ENCODE peak calls at places on chromosomes 13 and 19, in eight cellular contexts. One of them, this sample, is unnamed. For H3K27me3, the result is how much of the 10 kb centered on the place peaks cover.

GRCh38 chr19:29680447-29680846 is 15.2 kb downstream of the PLEKHF1 start:
- DNase-seq in heart right ventricle: no peak
- DNase-seq in cardiac muscle cell: no peak
- DNase-seq in CD4-positive, CD25-positive, alpha-beta regulatory T cell: peak
- DNase-seq in esophagus squamous epithelium: peak
- DNase-seq in hepatocyte: no peak
- DNase-seq in colonic mucosa: peak
- DNase-seq in GM06990: peak
- DNase-seq in this sample: peak

GRCh38 chr19:49469828-49470614 is 4.0 kb upstream of the FLT3LG start:
- DNase-seq in heart right ventricle: no peak
- DNase-seq in hepatocyte: no peak
- DNase-seq in colonic mucosa: no peak
- DNase-seq in cardiac muscle cell: no peak
- DNase-seq in esophagus squamous epithelium: no peak
- DNase-seq in GM06990: peak
- DNase-seq in CD4-positive, CD25-positive, alpha-beta regulatory T cell: peak
- DNase-seq in this sample: no peak

GRCh38 chr19:40110570-40110969 is 19.8 kb upstream of the ZNF780A start:
- DNase-seq in GM06990: no peak
- DNase-seq in cardiac muscle cell: no peak
- DNase-seq in colonic mucosa: no peak
- DNase-seq in heart right ventricle: no peak
- DNase-seq in CD4-positive, CD25-positive, alpha-beta regulatory T cell: no peak
- DNase-seq in hepatocyte: no peak
- DNase-seq in esophagus squamous epithelium: no peak
- DNase-seq in this sample: no peak

GRCh38 chr13:70253834-70254233 is 145.6 kb upstream of the KLHL1 start:
- DNase-seq in CD4-positive, CD25-positive, alpha-beta regulatory T cell: no peak
- DNase-seq in colonic mucosa: no peak
- DNase-seq in heart right ventricle: no peak
- DNase-seq in cardiac muscle cell: no peak
- DNase-seq in esophagus squamous epithelium: no peak
- DNase-seq in hepatocyte: no peak
- DNase-seq in GM06990: no peak
- DNase-seq in this sample: no peak

GRCh38 chr13:114099918-114100445 is 32.4 kb downstream of the RASA3 start:
- DNase-seq in CD4-positive, CD25-positive, alpha-beta regulatory T cell: peak
- DNase-seq in heart right ventricle: no peak
- DNase-seq in cardiac muscle cell: peak
- DNase-seq in hepatocyte: no peak
- DNase-seq in colonic mucosa: no peak
- DNase-seq in esophagus squamous epithelium: no peak
- DNase-seq in GM06990: no peak
- DNase-seq in this sample: no peak

GRCh38 chr13:32783067-32783466 is 196.8 kb downstream of the PDS5B start:
- DNase-seq in CD4-positive, CD25-positive, alpha-beta regulatory T cell: no peak
- DNase-seq in hepatocyte: no peak
- DNase-seq in colonic mucosa: no peak
- DNase-seq in esophagus squamous epithelium: no peak
- DNase-seq in heart right ventricle: no peak
- DNase-seq in GM06990: no peak
- DNase-seq in cardiac muscle cell: peak
- DNase-seq in this sample: no peak

GRCh38 chr19:32041681-32042292 is 303.6 kb upstream of the ZNF507 start:
- DNase-seq in esophagus squamous epithelium: no peak
- DNase-seq in GM06990: no peak
- DNase-seq in colonic mucosa: peak
- DNase-seq in cardiac muscle cell: peak
- DNase-seq in heart right ventricle: peak
- DNase-seq in hepatocyte: peak
- DNase-seq in CD4-positive, CD25-positive, alpha-beta regulatory T cell: no peak
- DNase-seq in this sample: no peak

GRCh38 chr19:10812196-10812595 is 23.8 kb downstream of the TMED1 start:
- DNase-seq in cardiac muscle cell: no peak
- DNase-seq in GM06990: no peak
- DNase-seq in esophagus squamous epithelium: no peak
- DNase-seq in heart right ventricle: no peak
- DNase-seq in colonic mucosa: no peak
- DNase-seq in hepatocyte: peak
- DNase-seq in CD4-positive, CD25-positive, alpha-beta regulatory T cell: no peak
- DNase-seq in this sample: no peak

GRCh38 chr19:34215666-34216038 is 38.7 kb upstream of the GARRE1 start:
- DNase-seq in esophagus squamous epithelium: no peak
- DNase-seq in GM06990: no peak
- DNase-seq in cardiac muscle cell: no peak
- DNase-seq in hepatocyte: no peak
- DNase-seq in heart right ventricle: no peak
- DNase-seq in CD4-positive, CD25-positive, alpha-beta regulatory T cell: no peak
- DNase-seq in colonic mucosa: no peak
- DNase-seq in this sample: no peak

GRCh38 chr13:111845621-111846351 is 221.2 kb upstream of the SOX1 start:
- DNase-seq in heart right ventricle: no peak
- DNase-seq in esophagus squamous epithelium: no peak
- DNase-seq in cardiac muscle cell: no peak
- DNase-seq in CD4-positive, CD25-positive, alpha-beta regulatory T cell: no peak
- DNase-seq in GM06990: no peak
- DNase-seq in colonic mucosa: no peak
- DNase-seq in hepatocyte: no peak
- DNase-seq in this sample: no peak

GRCh38 chr19:45569619-45570421 is 14.8 kb downstream of the OPA3 start:
- DNase-seq in esophagus squamous epithelium: no peak
- DNase-seq in hepatocyte: peak
- DNase-seq in heart right ventricle: peak
- DNase-seq in CD4-positive, CD25-positive, alpha-beta regulatory T cell: peak
- DNase-seq in cardiac muscle cell: peak
- DNase-seq in GM06990: peak
- DNase-seq in colonic mucosa: peak
- DNase-seq in this sample: peak

GRCh38 chr13:80199067-80199466 is 141.9 kb downstream of the SPRY2 start:
- DNase-seq in esophagus squamous epithelium: no peak
- DNase-seq in GM06990: no peak
- DNase-seq in hepatocyte: no peak
- DNase-seq in cardiac muscle cell: no peak
- DNase-seq in heart right ventricle: no peak
- DNase-seq in colonic mucosa: no peak
- DNase-seq in CD4-positive, CD25-positive, alpha-beta regulatory T cell: no peak
- DNase-seq in this sample: no peak

GRCh38 chr13:23703241-23703640 is 133.0 kb downstream of the TNFRSF19 start:
- DNase-seq in GM06990: no peak
- DNase-seq in esophagus squamous epithelium: no peak
- DNase-seq in colonic mucosa: no peak
- DNase-seq in CD4-positive, CD25-positive, alpha-beta regulatory T cell: no peak
- DNase-seq in heart right ventricle: no peak
- DNase-seq in cardiac muscle cell: peak
- DNase-seq in hepatocyte: no peak
- DNase-seq in this sample: no peak

GRCh38 chr13:24821207-24821606 is 57.2 kb downstream of the RNF17 start:
- DNase-seq in GM06990: no peak
- DNase-seq in hepatocyte: no peak
- DNase-seq in heart right ventricle: no peak
- DNase-seq in cardiac muscle cell: no peak
- DNase-seq in esophagus squamous epithelium: no peak
- DNase-seq in CD4-positive, CD25-positive, alpha-beta regulatory T cell: no peak
- DNase-seq in colonic mucosa: no peak
- DNase-seq in this sample: no peak

GRCh38 chr19:51386882-51387520 is 773 bp downstream of the LIM2 start:
- DNase-seq in colonic mucosa: no peak
- DNase-seq in heart right ventricle: no peak
- DNase-seq in GM06990: no peak
- DNase-seq in cardiac muscle cell: no peak
- DNase-seq in CD4-positive, CD25-positive, alpha-beta regulatory T cell: no peak
- DNase-seq in hepatocyte: no peak
- DNase-seq in esophagus squamous epithelium: no peak
- DNase-seq in this sample: no peak

GRCh38 chr19:1269065-1269477 is at the start of gene CIRBP:
- DNase-seq in heart right ventricle: peak
- DNase-seq in hepatocyte: peak
- DNase-seq in colonic mucosa: peak
- DNase-seq in CD4-positive, CD25-positive, alpha-beta regulatory T cell: peak
- DNase-seq in GM06990: peak
- DNase-seq in cardiac muscle cell: peak
- DNase-seq in esophagus squamous epithelium: peak
- DNase-seq in this sample: peak

GRCh38 chr19:33441277-33441699 is 67.8 kb downstream of the CEBPG start:
- DNase-seq in CD4-positive, CD25-positive, alpha-beta regulatory T cell: no peak
- DNase-seq in GM06990: no peak
- DNase-seq in hepatocyte: no peak
- DNase-seq in esophagus squamous epithelium: no peak
- DNase-seq in cardiac muscle cell: no peak
- DNase-seq in heart right ventricle: no peak
- DNase-seq in colonic mucosa: no peak
- DNase-seq in this sample: no peak

GRCh38 chr13:113332615-113333014 is 31.3 kb downstream of the GRTP1 start:
- DNase-seq in GM06990: no peak
- DNase-seq in esophagus squamous epithelium: no peak
- DNase-seq in CD4-positive, CD25-positive, alpha-beta regulatory T cell: no peak
- DNase-seq in colonic mucosa: no peak
- DNase-seq in heart right ventricle: no peak
- DNase-seq in hepatocyte: no peak
- DNase-seq in cardiac muscle cell: no peak
- DNase-seq in this sample: no peak

DNA sequence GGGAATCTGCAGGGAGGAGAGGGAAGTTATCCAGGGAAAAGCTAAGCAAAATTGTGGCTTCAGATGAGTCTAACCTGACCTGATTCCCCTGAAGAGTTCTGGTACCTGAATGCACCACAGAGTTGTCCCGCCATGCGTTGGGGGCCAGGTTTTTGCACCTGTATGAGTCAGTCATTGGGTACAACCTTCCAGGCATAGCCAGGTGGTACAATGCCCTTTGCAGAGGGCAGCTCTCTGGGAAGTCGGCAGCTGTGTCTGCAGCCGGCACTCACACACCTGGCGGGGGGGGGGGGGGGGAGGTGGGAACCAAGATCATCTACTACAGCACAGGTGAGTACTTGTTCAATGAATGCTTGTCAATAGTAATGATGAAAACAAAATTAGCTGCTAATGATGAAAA is 52.5 kb upstream of the GTF3A start:
- DNase-seq in GM06990: no peak
- DNase-seq in heart right ventricle: no peak
- DNase-seq in CD4-positive, CD25-positive, alpha-beta regulatory T cell: no peak
- DNase-seq in hepatocyte: no peak
- DNase-seq in cardiac muscle cell: no peak
- DNase-seq in esophagus squamous epithelium: no peak
- DNase-seq in colonic mucosa: no peak
- DNase-seq in this sample: no peak
- H3K27me3 ChIP-seq in GM06990: under half
- H3K27me3 ChIP-seq in heart right ventricle: half or more
- H3K27me3 ChIP-seq in CD4-positive, CD25-positive, alpha-beta regulatory T cell: under half
- H3K27me3 ChIP-seq in hepatocyte: under half
- H3K27me3 ChIP-seq in cardiac muscle cell: half or more
- H3K27me3 ChIP-seq in esophagus squamous epithelium: half or more
- H3K27me3 ChIP-seq in colonic mucosa: under half
- H3K27me3 ChIP-seq in this sample: under half

GRCh38 chr19:41500443-41500842 is 57.5 kb downstream of the ERICH4 start:
- DNase-seq in cardiac muscle cell: no peak
- DNase-seq in GM06990: no peak
- DNase-seq in colonic mucosa: no peak
- DNase-seq in hepatocyte: no peak
- DNase-seq in esophagus squamous epithelium: no peak
- DNase-seq in CD4-positive, CD25-positive, alpha-beta regulatory T cell: no peak
- DNase-seq in heart right ventricle: no peak
- DNase-seq in this sample: no peak
- H3K27me3 ChIP-seq in cardiac muscle cell: under half
- H3K27me3 ChIP-seq in GM06990: under half
- H3K27me3 ChIP-seq in colonic mucosa: under half
- H3K27me3 ChIP-seq in hepatocyte: under half
- H3K27me3 ChIP-seq in esophagus squamous epithelium: under half
- H3K27me3 ChIP-seq in CD4-positive, CD25-positive, alpha-beta regulatory T cell: under half
- H3K27me3 ChIP-seq in heart right ventricle: under half
- H3K27me3 ChIP-seq in this sample: under half

GRCh38 chr19:55352746-55353145 is 1.8 kb downstream of the COX6B2 start:
- DNase-seq in colonic mucosa: no peak
- DNase-seq in cardiac muscle cell: no peak
- DNase-seq in esophagus squamous epithelium: no peak
- DNase-seq in CD4-positive, CD25-positive, alpha-beta regulatory T cell: no peak
- DNase-seq in hepatocyte: no peak
- DNase-seq in heart right ventricle: no peak
- DNase-seq in GM06990: no peak
- DNase-seq in this sample: no peak
- H3K27me3 ChIP-seq in colonic mucosa: under half
- H3K27me3 ChIP-seq in cardiac muscle cell: half or more
- H3K27me3 ChIP-seq in esophagus squamous epithelium: half or more
- H3K27me3 ChIP-seq in CD4-positive, CD25-positive, alpha-beta regulatory T cell: under half
- H3K27me3 ChIP-seq in hepatocyte: half or more
- H3K27me3 ChIP-seq in heart right ventricle: half or more
- H3K27me3 ChIP-seq in GM06990: under half
- H3K27me3 ChIP-seq in this sample: half or more

DNA sequence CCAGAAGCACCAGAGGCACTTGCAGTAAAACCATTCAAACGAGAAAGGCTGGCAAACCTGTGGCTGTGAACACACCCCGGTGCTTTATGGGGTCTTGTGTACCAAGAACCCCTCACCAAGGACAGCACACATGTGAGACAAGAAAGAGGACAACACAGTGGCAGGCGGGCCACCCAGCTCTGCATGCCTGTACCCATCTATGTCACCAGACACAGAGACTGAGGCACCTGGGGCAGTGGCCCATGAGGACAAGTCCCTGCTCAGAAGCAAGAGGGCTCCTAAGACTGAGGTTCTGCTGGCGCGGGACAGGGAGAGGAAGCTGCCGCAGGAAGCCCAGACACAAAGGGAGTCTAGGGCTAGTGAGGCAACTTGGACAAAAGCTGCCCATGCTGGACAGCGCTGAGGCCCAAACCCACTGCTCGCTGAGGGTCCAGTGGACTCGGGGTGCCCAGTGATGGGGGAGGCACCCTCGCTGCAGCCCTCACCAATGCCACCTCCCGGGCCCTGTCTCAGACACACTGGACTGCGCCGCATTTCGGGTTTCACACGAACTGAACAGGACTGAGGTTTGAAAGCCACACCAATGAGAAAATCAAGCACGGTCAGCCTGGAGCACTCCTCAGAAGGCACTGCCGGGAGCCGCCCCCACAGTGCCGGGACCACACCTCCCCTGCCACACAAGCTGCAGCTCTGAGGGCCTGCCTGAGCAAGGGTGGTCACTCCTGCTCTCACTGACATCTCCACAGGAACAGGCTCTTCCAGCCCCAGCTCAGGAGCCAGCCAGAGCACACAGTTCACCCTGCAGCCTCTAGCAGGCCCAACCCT is 232.7 kb downstream of the TUBA3C start:
- DNase-seq in cardiac muscle cell: no peak
- DNase-seq in colonic mucosa: no peak
- DNase-seq in hepatocyte: no peak
- DNase-seq in GM06990: no peak
- DNase-seq in heart right ventricle: no peak
- DNase-seq in CD4-positive, CD25-positive, alpha-beta regulatory T cell: no peak
- DNase-seq in esophagus squamous epithelium: no peak
- DNase-seq in this sample: no peak
- H3K27me3 ChIP-seq in cardiac muscle cell: under half
- H3K27me3 ChIP-seq in colonic mucosa: under half
- H3K27me3 ChIP-seq in hepatocyte: under half
- H3K27me3 ChIP-seq in GM06990: under half
- H3K27me3 ChIP-seq in heart right ventricle: under half
- H3K27me3 ChIP-seq in CD4-positive, CD25-positive, alpha-beta regulatory T cell: under half
- H3K27me3 ChIP-seq in esophagus squamous epithelium: under half
- H3K27me3 ChIP-seq in this sample: under half

DNA sequence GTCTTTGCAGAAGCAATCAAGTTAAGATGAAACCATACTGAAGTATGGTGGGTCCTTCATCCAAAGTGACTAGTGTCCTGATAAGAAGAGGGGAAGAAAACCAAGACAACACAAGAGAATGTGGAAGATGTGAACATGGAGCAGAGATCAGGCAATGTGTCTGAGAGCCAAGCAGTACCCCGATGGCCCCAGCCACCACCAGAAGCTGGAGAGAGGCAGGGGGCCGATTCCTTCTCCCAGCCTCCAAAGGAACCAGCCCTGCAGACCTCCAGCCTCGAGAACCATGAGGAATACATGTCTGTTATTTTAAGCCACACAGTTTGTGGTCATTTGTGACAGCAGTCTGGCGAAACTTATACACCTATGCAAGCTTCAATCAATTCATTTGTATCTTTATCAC is 93.2 kb downstream of the IRS2 start:
- DNase-seq in colonic mucosa: no peak
- DNase-seq in esophagus squamous epithelium: no peak
- DNase-seq in hepatocyte: no peak
- DNase-seq in CD4-positive, CD25-positive, alpha-beta regulatory T cell: no peak
- DNase-seq in heart right ventricle: no peak
- DNase-seq in GM06990: no peak
- DNase-seq in cardiac muscle cell: no peak
- DNase-seq in this sample: no peak
- H3K27me3 ChIP-seq in colonic mucosa: under half
- H3K27me3 ChIP-seq in esophagus squamous epithelium: under half
- H3K27me3 ChIP-seq in hepatocyte: under half
- H3K27me3 ChIP-seq in CD4-positive, CD25-positive, alpha-beta regulatory T cell: under half
- H3K27me3 ChIP-seq in heart right ventricle: under half
- H3K27me3 ChIP-seq in GM06990: under half
- H3K27me3 ChIP-seq in cardiac muscle cell: under half
- H3K27me3 ChIP-seq in this sample: under half